ENCODE peak calls at places on chromosomes 12 and 14, in five cellular contexts. One of them, this sample, is unnamed.

GRCh38 chr14:44163946-44164345 is 343.1 kb downstream of the FSCB start:
- DNase-seq in suprapubic skin: no peak
- DNase-seq in fibroblast of lung: peak; percentile 20
- DNase-seq in fibroblast of mammary gland: no peak
- DNase-seq in heart left ventricle: no peak
- DNase-seq in this sample: no peak

GRCh38 chr12:28024231-28024995 is 51.9 kb upstream of the PTHLH start:
- DNase-seq in suprapubic skin: no peak
- DNase-seq in heart left ventricle: no peak
- DNase-seq in fibroblast of mammary gland: peak; percentile 81
- DNase-seq in fibroblast of lung: peak; percentile 45
- DNase-seq in this sample: peak; percentile 49

GRCh38 chr12:25308761-25309160 is 58.0 kb upstream of the KRAS start:
- DNase-seq in fibroblast of mammary gland: peak; percentile 31
- DNase-seq in fibroblast of lung: no peak
- DNase-seq in heart left ventricle: no peak
- DNase-seq in suprapubic skin: no peak
- DNase-seq in this sample: no peak

GRCh38 chr12:42643881-42644579 is 54.5 kb upstream of the PRICKLE1 start:
- DNase-seq in heart left ventricle: no peak
- DNase-seq in fibroblast of mammary gland: no peak
- DNase-seq in fibroblast of lung: no peak
- DNase-seq in suprapubic skin: no peak
- DNase-seq in this sample: no peak

GRCh38 chr12:130026608-130027176 is 122.9 kb upstream of the TMEM132D start:
- DNase-seq in fibroblast of lung: no peak
- DNase-seq in fibroblast of mammary gland: peak; percentile 8
- DNase-seq in suprapubic skin: no peak
- DNase-seq in heart left ventricle: no peak
- DNase-seq in this sample: no peak

GRCh38 chr12:64700532-64700931 is 58.7 kb downstream of the GNS start:
- DNase-seq in fibroblast of lung: no peak
- DNase-seq in suprapubic skin: no peak
- DNase-seq in fibroblast of mammary gland: no peak
- DNase-seq in heart left ventricle: no peak
- DNase-seq in this sample: no peak

GRCh38 chr14:39185256-39186049 is 10.4 kb downstream of the PNN start:
- DNase-seq in fibroblast of lung: no peak
- DNase-seq in fibroblast of mammary gland: no peak
- DNase-seq in heart left ventricle: no peak
- DNase-seq in suprapubic skin: no peak
- DNase-seq in this sample: no peak

GRCh38 chr14:58796201-58796600 is 158.4 kb downstream of the DACT1 start:
- DNase-seq in fibroblast of lung: no peak
- DNase-seq in suprapubic skin: no peak
- DNase-seq in heart left ventricle: no peak
- DNase-seq in fibroblast of mammary gland: no peak
- DNase-seq in this sample: no peak

GRCh38 chr14:56199976-56200577 is 81.9 kb downstream of the PELI2 start:
- DNase-seq in heart left ventricle: no peak
- DNase-seq in suprapubic skin: no peak
- DNase-seq in fibroblast of mammary gland: no peak
- DNase-seq in fibroblast of lung: peak; percentile 38
- DNase-seq in this sample: no peak

GRCh38 chr12:91926810-91927209 is 218.8 kb downstream of the BTG1 start:
- DNase-seq in fibroblast of lung: peak; percentile 76
- DNase-seq in fibroblast of mammary gland: peak; percentile 75
- DNase-seq in heart left ventricle: no peak
- DNase-seq in suprapubic skin: no peak
- DNase-seq in this sample: peak; percentile 30

GRCh38 chr12:115972241-115972640 is 305.3 kb downstream of the MED13L start:
- DNase-seq in suprapubic skin: no peak
- DNase-seq in fibroblast of lung: no peak
- DNase-seq in heart left ventricle: no peak
- DNase-seq in fibroblast of mammary gland: no peak
- DNase-seq in this sample: no peak

GRCh38 chr12:28051516-28052456 is 79.3 kb upstream of the PTHLH start:
- DNase-seq in suprapubic skin: no peak
- DNase-seq in fibroblast of mammary gland: peak; percentile 77
- DNase-seq in heart left ventricle: no peak
- DNase-seq in fibroblast of lung: peak; percentile 85
- DNase-seq in this sample: peak; percentile 93

GRCh38 chr14:81710232-81710845 is 176.7 kb upstream of the SEL1L start:
- DNase-seq in fibroblast of mammary gland: peak; percentile 28
- DNase-seq in heart left ventricle: no peak
- DNase-seq in fibroblast of lung: peak; percentile 11
- DNase-seq in suprapubic skin: no peak
- DNase-seq in this sample: peak; percentile 4

GRCh38 chr14:70888151-70888499 is 19.1 kb upstream of the PCNX1 start:
- DNase-seq in fibroblast of lung: no peak
- DNase-seq in suprapubic skin: no peak
- DNase-seq in heart left ventricle: no peak
- DNase-seq in fibroblast of mammary gland: no peak
- DNase-seq in this sample: no peak
- H3K4me3 ChIP-seq in fibroblast of lung: no peak overlapping the region
- H3K4me3 ChIP-seq in suprapubic skin: no peak overlapping the region
- H3K4me3 ChIP-seq in heart left ventricle: no peak overlapping the region
- H3K4me3 ChIP-seq in fibroblast of mammary gland: no peak overlapping the region
- H3K4me3 ChIP-seq in this sample: no peak overlapping the region

DNA sequence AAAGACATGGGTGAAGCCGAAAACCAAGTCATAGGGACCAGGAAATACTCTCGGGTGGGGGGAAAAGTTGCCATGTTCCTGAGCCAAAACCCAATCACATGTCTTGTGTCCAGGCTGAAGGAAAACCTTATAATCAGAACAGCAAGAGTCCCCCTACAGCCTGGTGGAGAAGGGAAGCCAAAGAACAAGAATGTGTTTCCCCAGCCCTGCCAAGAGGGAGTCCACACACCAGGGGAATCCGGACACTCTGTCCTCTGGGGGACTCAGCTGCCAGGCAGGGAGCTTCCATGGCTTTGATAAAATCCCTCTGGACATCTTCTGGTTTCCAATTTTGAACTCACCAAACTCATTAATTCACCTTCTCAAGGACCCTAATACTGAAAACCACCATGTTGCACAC is 273.0 kb downstream of the FOXN3 start:
- DNase-seq in suprapubic skin: no peak
- DNase-seq in fibroblast of lung: no peak
- DNase-seq in fibroblast of mammary gland: no peak
- DNase-seq in heart left ventricle: no peak
- DNase-seq in this sample: no peak
- TF ChIP-seq CTCF in suprapubic skin: no peak
- TF ChIP-seq CTCF in fibroblast of lung: no peak
- TF ChIP-seq CTCF in fibroblast of mammary gland: no peak
- TF ChIP-seq CTCF in heart left ventricle: no peak
- TF ChIP-seq CTCF in this sample: no peak

GRCh38 chr12:114425031-114425626 is 19.2 kb upstream of the TBX5 start:
- DNase-seq in fibroblast of mammary gland: peak; percentile 60
- DNase-seq in suprapubic skin: no peak
- DNase-seq in fibroblast of lung: peak; percentile 80
- DNase-seq in heart left ventricle: no peak
- DNase-seq in this sample: no peak
- H3K4me3 ChIP-seq in fibroblast of mammary gland: no peak overlapping the region
- H3K4me3 ChIP-seq in suprapubic skin: no peak overlapping the region
- H3K4me3 ChIP-seq in fibroblast of lung: no peak overlapping the region
- H3K4me3 ChIP-seq in heart left ventricle: no peak overlapping the region
- H3K4me3 ChIP-seq in this sample: no peak overlapping the region

GRCh38 chr14:21840765-21841164 is 167.1 kb upstream of the OR4E1 start:
- DNase-seq in fibroblast of lung: no peak
- DNase-seq in heart left ventricle: no peak
- DNase-seq in suprapubic skin: no peak
- DNase-seq in fibroblast of mammary gland: no peak
- DNase-seq in this sample: no peak
- TF ChIP-seq CTCF in fibroblast of lung: no peak
- TF ChIP-seq CTCF in heart left ventricle: no peak
- TF ChIP-seq CTCF in suprapubic skin: no peak
- TF ChIP-seq CTCF in fibroblast of mammary gland: no peak
- TF ChIP-seq CTCF in this sample: no peak

GRCh38 chr14:54881761-54882401 is 20.7 kb downstream of the GCH1 start:
- DNase-seq in fibroblast of mammary gland: peak; percentile 45
- DNase-seq in fibroblast of lung: peak; percentile 54
- DNase-seq in suprapubic skin: no peak
- DNase-seq in heart left ventricle: no peak
- DNase-seq in this sample: peak; percentile 56
- H3K4me3 ChIP-seq in fibroblast of mammary gland: peak overlapping the region; percentile 55
- H3K4me3 ChIP-seq in fibroblast of lung: peak overlapping the region; percentile 60
- H3K4me3 ChIP-seq in suprapubic skin: peak overlapping the region; percentile 42
- H3K4me3 ChIP-seq in heart left ventricle: peak overlapping the region; percentile 37
- H3K4me3 ChIP-seq in this sample: peak overlapping the region; percentile 62

This sample was measured in fibroblast of the aortic adventitia.